ENCODE peak calls at places on chromosomes 13 and 19, in nine cellular contexts. One of them, this sample, is unnamed.

GRCh38 chr19:44764975-44765948 is 12.4 kb upstream of the CBLC start:
- DNase-seq in skeletal muscle cell: no peak
- DNase-seq in right cardiac atrium: no peak
- DNase-seq in breast epithelium: no peak
- DNase-seq in IMR-90: no peak
- DNase-seq in cardiac muscle cell: no peak
- DNase-seq in brain microvascular endothelial cell: no peak
- DNase-seq in mucosa of descending colon: peak; percentile 88
- DNase-seq in HAP-1: no peak
- DNase-seq in this sample: no peak

GRCh38 chr19:35736913-35737886 is 5.1 kb downstream of the IGFLR1 start:
- DNase-seq in skeletal muscle cell: no peak
- DNase-seq in brain microvascular endothelial cell: no peak
- DNase-seq in mucosa of descending colon: no peak
- DNase-seq in cardiac muscle cell: no peak
- DNase-seq in HAP-1: no peak
- DNase-seq in right cardiac atrium: no peak
- DNase-seq in breast epithelium: no peak
- DNase-seq in IMR-90: no peak
- DNase-seq in this sample: no peak

GRCh38 chr19:3660493-3661219 is 34.1 kb upstream of the CACTIN start:
- DNase-seq in cardiac muscle cell: no peak
- DNase-seq in HAP-1: no peak
- DNase-seq in skeletal muscle cell: no peak
- DNase-seq in mucosa of descending colon: no peak
- DNase-seq in right cardiac atrium: no peak
- DNase-seq in IMR-90: no peak
- DNase-seq in breast epithelium: no peak
- DNase-seq in brain microvascular endothelial cell: no peak
- DNase-seq in this sample: no peak

GRCh38 chr13:47480121-47480520 is 521.0 kb downstream of the SUCLA2 start:
- DNase-seq in IMR-90: peak; percentile 96
- DNase-seq in cardiac muscle cell: peak; percentile 67
- DNase-seq in skeletal muscle cell: peak; percentile 92
- DNase-seq in HAP-1: no peak
- DNase-seq in mucosa of descending colon: no peak
- DNase-seq in brain microvascular endothelial cell: peak; percentile 84
- DNase-seq in breast epithelium: no peak
- DNase-seq in right cardiac atrium: no peak
- DNase-seq in this sample: no peak

GRCh38 chr13:75430618-75431209 is 51.3 kb downstream of the TBC1D4 start:
- DNase-seq in mucosa of descending colon: no peak
- DNase-seq in skeletal muscle cell: no peak
- DNase-seq in HAP-1: no peak
- DNase-seq in brain microvascular endothelial cell: no peak
- DNase-seq in IMR-90: no peak
- DNase-seq in breast epithelium: no peak
- DNase-seq in right cardiac atrium: no peak
- DNase-seq in cardiac muscle cell: no peak
- DNase-seq in this sample: no peak

GRCh38 chr19:18450934-18451836 is 13.3 kb upstream of the ISYNA1 start:
- DNase-seq in brain microvascular endothelial cell: peak; percentile 75
- DNase-seq in breast epithelium: peak; percentile 86
- DNase-seq in HAP-1: peak; percentile 93
- DNase-seq in cardiac muscle cell: peak; percentile 81
- DNase-seq in IMR-90: peak; percentile 64
- DNase-seq in mucosa of descending colon: peak; percentile 96
- DNase-seq in skeletal muscle cell: no peak
- DNase-seq in right cardiac atrium: peak; percentile 95
- DNase-seq in this sample: no peak

GRCh38 chr19:18062043-18062442 is 24.7 kb downstream of the IL12RB1 start:
- DNase-seq in skeletal muscle cell: no peak
- DNase-seq in mucosa of descending colon: no peak
- DNase-seq in HAP-1: no peak
- DNase-seq in cardiac muscle cell: no peak
- DNase-seq in right cardiac atrium: no peak
- DNase-seq in IMR-90: no peak
- DNase-seq in brain microvascular endothelial cell: no peak
- DNase-seq in breast epithelium: no peak
- DNase-seq in this sample: no peak

GRCh38 chr13:101424381-101425155 is 8.3 kb upstream of the NALCN start:
- DNase-seq in breast epithelium: no peak
- DNase-seq in IMR-90: peak; percentile 57
- DNase-seq in HAP-1: no peak
- DNase-seq in brain microvascular endothelial cell: no peak
- DNase-seq in right cardiac atrium: peak; percentile 51
- DNase-seq in cardiac muscle cell: peak; percentile 2
- DNase-seq in mucosa of descending colon: no peak
- DNase-seq in skeletal muscle cell: no peak
- DNase-seq in this sample: no peak

GRCh38 chr13:94552095-94552494 is 43.9 kb downstream of the TGDS start:
- DNase-seq in brain microvascular endothelial cell: no peak
- DNase-seq in IMR-90: no peak
- DNase-seq in mucosa of descending colon: no peak
- DNase-seq in HAP-1: no peak
- DNase-seq in cardiac muscle cell: no peak
- DNase-seq in right cardiac atrium: no peak
- DNase-seq in breast epithelium: no peak
- DNase-seq in skeletal muscle cell: no peak
- DNase-seq in this sample: no peak

GRCh38 chr13:44758595-44759221 is 182.6 kb upstream of the TSC22D1 start:
- DNase-seq in breast epithelium: no peak
- DNase-seq in IMR-90: peak; percentile 98
- DNase-seq in cardiac muscle cell: peak; percentile 91
- DNase-seq in skeletal muscle cell: peak; percentile 90
- DNase-seq in mucosa of descending colon: no peak
- DNase-seq in brain microvascular endothelial cell: peak; percentile 94
- DNase-seq in HAP-1: no peak
- DNase-seq in right cardiac atrium: no peak
- DNase-seq in this sample: no peak

GRCh38 chr19:33219261-33219812 is 6.3 kb downstream of the SLC7A10 start:
- DNase-seq in skeletal muscle cell: no peak
- DNase-seq in right cardiac atrium: peak; percentile 51
- DNase-seq in HAP-1: no peak
- DNase-seq in mucosa of descending colon: no peak
- DNase-seq in IMR-90: peak; percentile 39
- DNase-seq in breast epithelium: no peak
- DNase-seq in brain microvascular endothelial cell: peak; percentile 26
- DNase-seq in cardiac muscle cell: peak; percentile 83
- DNase-seq in this sample: no peak

GRCh38 chr13:76210262-76210661 is 574.1 kb downstream of the LMO7 start:
- DNase-seq in breast epithelium: no peak
- DNase-seq in brain microvascular endothelial cell: peak; percentile 39
- DNase-seq in HAP-1: no peak
- DNase-seq in cardiac muscle cell: peak; percentile 2
- DNase-seq in skeletal muscle cell: no peak
- DNase-seq in mucosa of descending colon: no peak
- DNase-seq in right cardiac atrium: peak; percentile 80
- DNase-seq in IMR-90: no peak
- DNase-seq in this sample: no peak

GRCh38 chr13:99366075-99366987 is 59.1 kb upstream of the GPR183 start:
- DNase-seq in mucosa of descending colon: no peak
- DNase-seq in cardiac muscle cell: no peak
- DNase-seq in right cardiac atrium: no peak
- DNase-seq in breast epithelium: no peak
- DNase-seq in brain microvascular endothelial cell: no peak
- DNase-seq in IMR-90: no peak
- DNase-seq in HAP-1: no peak
- DNase-seq in skeletal muscle cell: no peak
- DNase-seq in this sample: no peak

GRCh38 chr19:52369463-52370340 is at the start of gene ZNF880:
- DNase-seq in skeletal muscle cell: peak; percentile 72
- DNase-seq in cardiac muscle cell: peak; percentile 96
- DNase-seq in brain microvascular endothelial cell: peak; percentile 87
- DNase-seq in breast epithelium: peak; percentile 91
- DNase-seq in HAP-1: no peak
- DNase-seq in IMR-90: peak; percentile 89
- DNase-seq in mucosa of descending colon: peak; percentile 94
- DNase-seq in right cardiac atrium: peak; percentile 98
- DNase-seq in this sample: peak; percentile 74

GRCh38 chr13:49248433-49249002 is 793 bp downstream of the CDADC1 start:
- DNase-seq in skeletal muscle cell: no peak
- DNase-seq in HAP-1: no peak
- DNase-seq in breast epithelium: no peak
- DNase-seq in right cardiac atrium: no peak
- DNase-seq in cardiac muscle cell: peak; percentile 52
- DNase-seq in IMR-90: peak; percentile 29
- DNase-seq in mucosa of descending colon: no peak
- DNase-seq in brain microvascular endothelial cell: peak; percentile 6
- DNase-seq in this sample: no peak

GRCh38 chr13:98775386-98775785 is 22.9 kb upstream of the SLC15A1 start:
- DNase-seq in IMR-90: no peak
- DNase-seq in mucosa of descending colon: no peak
- DNase-seq in breast epithelium: no peak
- DNase-seq in skeletal muscle cell: no peak
- DNase-seq in brain microvascular endothelial cell: no peak
- DNase-seq in HAP-1: no peak
- DNase-seq in right cardiac atrium: no peak
- DNase-seq in cardiac muscle cell: no peak
- DNase-seq in this sample: no peak

GRCh38 chr13:110506396-110506795 is 55.1 kb downstream of the RAB20 start:
- DNase-seq in brain microvascular endothelial cell: no peak
- DNase-seq in skeletal muscle cell: no peak
- DNase-seq in HAP-1: no peak
- DNase-seq in right cardiac atrium: no peak
- DNase-seq in cardiac muscle cell: no peak
- DNase-seq in mucosa of descending colon: no peak
- DNase-seq in IMR-90: no peak
- DNase-seq in breast epithelium: no peak
- DNase-seq in this sample: no peak

GRCh38 chr19:48481191-48481500 is 12.0 kb downstream of the CYTH2 start:
- DNase-seq in mucosa of descending colon: no peak
- DNase-seq in skeletal muscle cell: no peak
- DNase-seq in breast epithelium: no peak
- DNase-seq in brain microvascular endothelial cell: no peak
- DNase-seq in right cardiac atrium: no peak
- DNase-seq in IMR-90: peak; percentile 30
- DNase-seq in HAP-1: no peak
- DNase-seq in cardiac muscle cell: peak; percentile 49
- DNase-seq in this sample: no peak
- H3K4me3 ChIP-seq in mucosa of descending colon: no peak overlapping the region
- H3K4me3 ChIP-seq in skeletal muscle cell: peak overlapping the region; percentile 40
- H3K4me3 ChIP-seq in breast epithelium: peak overlapping the region; percentile 69
- H3K4me3 ChIP-seq in brain microvascular endothelial cell: peak overlapping the region; percentile 49
- H3K4me3 ChIP-seq in right cardiac atrium: peak overlapping the region; percentile 59
- H3K4me3 ChIP-seq in IMR-90: no peak overlapping the region
- H3K4me3 ChIP-seq in HAP-1: no peak overlapping the region
- H3K4me3 ChIP-seq in cardiac muscle cell: no peak overlapping the region
- H3K4me3 ChIP-seq in this sample: no peak overlapping the region

DNA sequence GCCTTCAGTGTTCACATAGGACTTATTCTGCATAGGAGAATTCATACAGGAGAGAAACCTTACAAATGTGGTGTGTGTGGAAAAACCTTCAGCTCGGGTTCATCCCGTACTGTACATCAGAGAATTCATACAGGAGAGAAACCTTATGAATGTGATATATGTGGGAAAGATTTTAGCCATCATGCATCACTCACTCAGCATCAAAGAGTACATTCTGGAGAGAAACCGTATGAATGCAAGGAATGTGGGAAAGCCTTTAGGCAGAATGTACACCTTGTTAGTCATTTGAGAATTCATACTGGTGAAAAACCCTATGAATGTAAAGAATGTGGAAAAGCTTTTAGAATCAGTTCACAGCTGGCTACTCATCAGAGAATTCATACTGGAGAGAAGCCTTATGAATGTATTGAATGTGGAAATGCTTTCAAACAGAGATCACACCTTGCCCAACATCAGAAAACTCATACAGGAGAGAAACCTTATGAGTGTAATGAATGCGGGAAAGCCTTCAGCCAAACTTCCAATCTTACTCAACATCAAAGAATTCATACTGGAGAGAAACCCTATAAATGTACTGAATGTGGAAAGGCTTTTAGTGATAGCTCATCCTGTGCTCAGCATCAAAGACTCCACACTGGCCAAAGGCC is 13.4 kb upstream of the ZFP28 start:
- DNase-seq in right cardiac atrium: no peak
- DNase-seq in skeletal muscle cell: no peak
- DNase-seq in mucosa of descending colon: no peak
- DNase-seq in breast epithelium: no peak
- DNase-seq in brain microvascular endothelial cell: no peak
- DNase-seq in cardiac muscle cell: no peak
- DNase-seq in HAP-1: no peak
- DNase-seq in IMR-90: no peak
- DNase-seq in this sample: no peak
- H3K4me3 ChIP-seq in right cardiac atrium: peak overlapping the region; percentile 25
- H3K4me3 ChIP-seq in skeletal muscle cell: no peak overlapping the region
- H3K4me3 ChIP-seq in mucosa of descending colon: no peak overlapping the region
- H3K4me3 ChIP-seq in breast epithelium: no peak overlapping the region
- H3K4me3 ChIP-seq in brain microvascular endothelial cell: no peak overlapping the region
- H3K4me3 ChIP-seq in cardiac muscle cell: no peak overlapping the region
- H3K4me3 ChIP-seq in HAP-1: no peak overlapping the region
- H3K4me3 ChIP-seq in IMR-90: no peak overlapping the region
- H3K4me3 ChIP-seq in this sample: no peak overlapping the region

GRCh38 chr19:11058246-11059030 is 30.8 kb upstream of the LDLR start:
- DNase-seq in cardiac muscle cell: no peak
- DNase-seq in mucosa of descending colon: no peak
- DNase-seq in IMR-90: no peak
- DNase-seq in right cardiac atrium: no peak
- DNase-seq in HAP-1: no peak
- DNase-seq in breast epithelium: no peak
- DNase-seq in brain microvascular endothelial cell: no peak
- DNase-seq in skeletal muscle cell: no peak
- DNase-seq in this sample: no peak
- H3K4me3 ChIP-seq in cardiac muscle cell: no peak overlapping the region
- H3K4me3 ChIP-seq in mucosa of descending colon: no peak overlapping the region
- H3K4me3 ChIP-seq in IMR-90: no peak overlapping the region
- H3K4me3 ChIP-seq in right cardiac atrium: no peak overlapping the region
- H3K4me3 ChIP-seq in HAP-1: no peak overlapping the region
- H3K4me3 ChIP-seq in breast epithelium: no peak overlapping the region
- H3K4me3 ChIP-seq in brain microvascular endothelial cell: no peak overlapping the region
- H3K4me3 ChIP-seq in skeletal muscle cell: no peak overlapping the region
- H3K4me3 ChIP-seq in this sample: no peak overlapping the region

DNA sequence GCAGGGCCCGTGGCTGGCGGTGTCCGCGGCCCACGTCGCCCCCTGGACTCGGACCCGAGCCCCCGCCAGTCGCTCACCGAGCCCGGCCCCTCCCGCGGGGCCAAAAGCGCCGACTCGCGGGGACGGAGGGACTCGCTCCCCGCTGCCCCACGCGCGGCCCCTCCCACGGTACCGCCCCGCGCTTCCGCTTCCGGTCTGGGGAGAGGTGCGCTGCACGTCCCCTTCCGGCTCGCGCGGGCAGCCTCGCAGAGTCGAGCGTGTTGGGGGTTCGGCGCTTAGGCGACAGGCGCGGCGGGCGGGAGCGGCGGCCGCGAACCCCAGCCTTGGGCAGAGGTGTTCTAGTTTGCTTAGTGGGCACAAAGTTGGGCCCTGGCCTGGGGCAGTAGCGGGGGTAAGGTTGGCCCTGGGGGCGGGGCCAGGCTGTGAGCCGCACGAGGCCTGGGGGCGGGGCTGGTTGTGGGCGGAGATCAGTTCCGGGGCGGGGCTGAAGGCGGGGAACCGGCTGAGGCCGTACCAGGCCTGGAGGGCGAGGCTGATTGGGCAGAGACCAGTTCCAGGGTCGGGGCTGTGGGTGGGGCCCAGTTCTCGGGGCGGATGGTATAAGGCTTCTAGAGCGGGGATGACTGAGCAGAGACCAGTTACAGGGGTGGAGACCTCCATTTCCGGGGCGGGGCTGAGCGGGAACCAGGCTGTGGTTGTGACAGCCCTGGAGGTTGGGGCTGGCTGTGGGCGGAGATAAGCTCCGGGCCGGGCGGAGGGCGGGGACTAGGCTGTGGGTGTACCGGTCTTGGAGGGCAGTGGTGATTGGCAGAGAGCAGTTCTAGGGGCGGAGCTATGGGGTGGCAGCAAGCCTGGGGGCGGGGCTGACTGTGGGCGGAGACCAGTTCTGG is at the start of the genes MBD3L1 and ZNF558:
- DNase-seq in skeletal muscle cell: peak; percentile 94
- DNase-seq in HAP-1: peak; percentile 99
- DNase-seq in right cardiac atrium: peak; percentile 100
- DNase-seq in brain microvascular endothelial cell: peak; percentile 98
- DNase-seq in cardiac muscle cell: peak; percentile 99
- DNase-seq in mucosa of descending colon: peak; percentile 99
- DNase-seq in IMR-90: peak; percentile 97
- DNase-seq in breast epithelium: peak; percentile 98
- DNase-seq in this sample: peak; percentile 95
- H3K4me3 ChIP-seq in skeletal muscle cell: peak within 1 kb of the TSS; percentile 80
- H3K4me3 ChIP-seq in HAP-1: peak within 1 kb of the TSS; percentile 77
- H3K4me3 ChIP-seq in right cardiac atrium: peak within 1 kb of the TSS; percentile 86
- H3K4me3 ChIP-seq in brain microvascular endothelial cell: peak within 1 kb of the TSS; percentile 70
- H3K4me3 ChIP-seq in cardiac muscle cell: no peak within 1 kb of the TSS
- H3K4me3 ChIP-seq in mucosa of descending colon: peak within 1 kb of the TSS; percentile 78
- H3K4me3 ChIP-seq in IMR-90: peak within 1 kb of the TSS; percentile 73
- H3K4me3 ChIP-seq in breast epithelium: peak within 1 kb of the TSS; percentile 80
- H3K4me3 ChIP-seq in this sample: peak within 1 kb of the TSS; percentile 71